ENCODE peak calls at places on chromosomes 4 and X, in four cellular contexts. H is AG09319, W is astrocyte, Y is mucosa of descending colon. L is an unnamed sample.

GRCh38 chr4:112058433-112058832 is 86.8 kb upstream of the FAM241A start:
- DNase-seq in Y (no peak), W (peak), H (no peak), L (peak)

GRCh38 chr4:143773998-143774898 is 73.8 kb upstream of the FREM3 start:
- DNase-seq in Y (no peak), H (peak), W (peak), L (peak)

GRCh38 chrX:37862851-37863250 is 15.5 kb upstream of the DYNLT3 start:
- DNase-seq in Y (no peak), W (no peak), H (no peak), L (no peak)

GRCh38 chr4:176350671-176351070 is 30.9 kb downstream of the SPCS3 start:
- DNase-seq in H (no peak), W (no peak), Y (no peak), L (no peak)

GRCh38 chr4:177673980-177674504 is 231.8 kb upstream of the AGA start:
- DNase-seq in H (no peak), Y (no peak), W (no peak), L (peak)

GRCh38 chr4:175961604-175962003 is 104.0 kb upstream of the WDR17 start:
- DNase-seq in W (no peak), H (no peak), Y (no peak), L (no peak)

GRCh38 chr4:142913461-142914030 is 67.4 kb upstream of the INPP4B start:
- DNase-seq in W (peak), H (no peak), Y (no peak), L (peak)

GRCh38 chrX:26442340-26442739 is 226.4 kb downstream of the MAGEB5 start:
- DNase-seq in W (no peak), Y (no peak), H (no peak), L (peak)

GRCh38 chrX:106912864-106913263 is 7.3 kb upstream of the CLDN2 start:
- DNase-seq in H (no peak), W (peak), Y (no peak), L (peak)

GRCh38 chr4:38318737-38319455 is 345.1 kb upstream of the KLF3 start:
- DNase-seq in Y (peak), W (peak), H (peak), L (peak)

GRCh38 chr4:185318679-185319078 is 77.0 kb downstream of the LRP2BP start:
- DNase-seq in W (peak), Y (no peak), H (no peak), L (no peak)

GRCh38 chrX:150635952-150636351 is 57.2 kb upstream of the MTMR1 start:
- DNase-seq in W (peak), H (no peak), Y (no peak), L (peak)

GRCh38 chr4:20318899-20319291 is 67.2 kb downstream of the SLIT2 start:
- DNase-seq in Y (no peak), H (no peak), W (no peak), L (no peak)

GRCh38 chr4:188218392-188218791 is 79.2 kb downstream of the TRIML1 start:
- DNase-seq in Y (no peak), W (no peak), H (no peak), L (no peak)

GRCh38 chrX:46381630-46382029 is 163.6 kb downstream of the ZNF674 start:
- DNase-seq in H (no peak), Y (no peak), W (peak), L (peak)

GRCh38 chrX:46382595-46382994 is 162.6 kb downstream of the ZNF674 start:
- DNase-seq in W (no peak), H (no peak), Y (no peak), L (no peak)

GRCh38 chrX:46376246-46376885 is 168.9 kb downstream of the ZNF674 start:
- DNase-seq in Y (no peak), H (peak), W (peak), L (peak)

GRCh38 chrX:46383006-46383405 is 162.2 kb downstream of the ZNF674 start:
- DNase-seq in Y (no peak), W (no peak), H (no peak), L (no peak)

DNA sequence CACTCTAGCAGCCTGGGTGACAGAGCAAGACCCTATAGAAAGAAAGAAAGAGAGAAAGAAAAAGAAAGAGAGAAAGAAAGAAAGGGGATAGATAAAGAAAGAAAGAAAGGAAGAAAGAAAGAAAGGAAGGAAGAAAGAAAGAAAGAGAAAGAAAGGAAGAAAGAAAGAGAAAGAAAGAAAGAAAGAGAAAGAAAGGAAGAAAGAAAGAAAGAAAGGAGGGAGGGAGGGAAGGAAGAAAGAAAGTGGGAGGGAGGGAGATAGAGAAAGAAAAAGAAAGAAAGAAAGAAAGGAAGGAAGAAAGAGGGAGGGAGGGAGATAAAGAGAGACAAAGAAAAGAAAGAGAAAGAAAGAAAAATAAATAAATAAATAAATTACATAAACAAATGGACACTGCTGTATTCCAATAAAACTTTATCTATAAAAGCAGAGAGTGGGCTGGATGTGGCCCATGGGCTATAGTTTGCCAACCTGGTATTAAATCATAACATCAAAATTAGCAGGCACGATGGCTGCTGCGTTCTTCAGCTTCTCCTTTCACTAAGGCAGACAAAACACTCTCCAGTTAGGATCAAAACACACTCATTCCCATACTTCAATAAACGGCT is 165.0 kb downstream of the ZNF674 start:
- DNase-seq in W (no peak), H (no peak), Y (no peak), L (no peak)
- TF ChIP-seq CTCF in W (no peak), H (no peak), Y (no peak), L (no peak)

GRCh38 chrX:10513974-10514373 is 106.4 kb downstream of the MID1 start:
- DNase-seq in H (no peak), Y (no peak), W (no peak), L (no peak)
- TF ChIP-seq CTCF in H (no peak), Y (no peak), W (no peak), L (no peak)

GRCh38 chrX:154774622-154775021 is 12.0 kb downstream of the DKC1 start:
- DNase-seq in W (no peak), H (no peak), Y (no peak), L (no peak)

GRCh38 chrX:154780968-154781367 is 18.3 kb downstream of the DKC1 start:
- DNase-seq in Y (no peak), H (no peak), W (no peak), L (no peak)

GRCh38 chrX:154776753-154777152 is 14.1 kb downstream of the DKC1 start:
- DNase-seq in Y (no peak), W (no peak), H (no peak), L (no peak)

GRCh38 chrX:154779261-154779660 is 16.6 kb downstream of the DKC1 start:
- DNase-seq in W (peak), H (peak), Y (no peak), L (peak)

DNA sequence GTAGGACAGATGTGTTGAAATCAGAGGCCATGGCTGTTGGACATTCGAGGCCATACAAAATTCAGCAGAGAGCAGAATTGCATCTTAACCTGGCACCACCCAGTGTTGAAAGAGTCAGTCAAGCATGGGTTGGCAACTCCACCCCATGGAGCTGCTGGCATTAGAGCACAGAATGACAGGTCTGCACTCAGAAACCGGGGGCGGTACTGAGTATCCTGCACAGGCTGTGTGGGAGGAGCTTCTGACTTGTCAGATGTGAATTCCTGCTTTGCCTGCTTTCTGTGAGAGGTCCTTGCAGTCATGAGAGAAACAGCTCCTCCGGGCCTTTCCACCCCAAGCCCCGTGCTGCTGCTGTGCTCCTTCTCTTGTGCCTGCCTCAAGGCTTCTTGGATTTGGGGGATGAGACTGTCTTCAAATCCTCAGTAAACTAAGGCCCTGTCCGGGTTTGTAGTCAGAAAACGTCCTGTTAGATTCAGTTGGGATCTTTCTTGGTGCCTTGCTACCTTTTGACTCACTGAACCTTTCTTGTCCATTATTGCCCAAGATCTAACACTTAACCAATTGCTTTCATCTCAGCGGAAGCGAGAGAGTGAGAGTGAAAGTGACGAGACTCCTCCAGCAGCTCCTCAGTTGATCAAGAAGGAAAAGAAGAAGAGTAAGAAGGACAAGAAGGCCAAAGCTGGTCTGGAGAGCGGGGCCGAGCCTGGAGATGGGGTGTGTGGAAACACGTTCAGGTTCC is 13.1 kb downstream of the DKC1 start:
- DNase-seq in W (no peak), Y (no peak), H (no peak), L (no peak)
- TF ChIP-seq CTCF in W (no peak), Y (no peak), H (no peak), L (no peak)

GRCh38 chr4:139740531-139741041 is 75.0 kb downstream of the MGST2 start:
- DNase-seq in Y (no peak), W (peak), H (peak), L (peak)
- TF ChIP-seq CTCF in Y (no peak), W (peak), H (peak), L (peak)

GRCh38 chr4:68366600-68366999 is 16.7 kb upstream of the YTHDC1 start:
- DNase-seq in W (peak), Y (no peak), H (no peak), L (no peak)
- TF ChIP-seq CTCF in W (no peak), Y (no peak), H (no peak), L (no peak)

DNA sequence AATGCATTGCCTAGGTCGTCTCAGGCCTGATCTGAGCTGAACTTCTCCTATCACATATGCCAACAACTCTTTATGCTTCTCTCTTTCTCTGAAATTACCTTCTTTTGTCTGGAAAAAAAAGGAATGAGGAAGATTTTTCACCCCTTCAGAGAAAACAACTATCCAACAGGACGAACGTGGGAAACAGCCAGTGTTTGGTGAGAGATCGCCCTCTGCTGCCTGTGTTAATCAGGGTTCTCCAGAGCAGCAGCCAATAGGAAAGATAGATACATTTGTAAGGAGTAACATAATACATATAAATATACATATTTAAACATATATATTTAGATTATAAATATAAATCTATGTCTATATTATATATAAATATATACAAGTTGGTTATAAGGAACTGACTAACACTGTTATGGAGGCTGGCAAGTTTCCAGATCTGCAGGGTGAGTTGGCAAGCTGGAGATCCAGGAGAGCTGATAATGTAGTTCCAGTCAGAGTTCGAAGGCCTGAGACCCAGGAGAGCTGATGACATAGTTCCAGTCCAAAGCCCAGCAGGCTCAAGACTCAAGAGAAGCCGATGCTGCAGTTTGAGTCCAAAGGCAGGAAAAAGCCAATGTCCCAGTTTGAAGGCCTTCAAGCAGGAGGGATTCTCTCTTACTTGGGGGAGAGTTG is 13.3 kb downstream of the CETN2 start:
- DNase-seq in Y (no peak), H (no peak), W (peak), L (peak)
- TF ChIP-seq CTCF in Y (no peak), H (peak), W (peak), L (peak)

GRCh38 chrX:47160781-47161180 is 15.8 kb downstream of the RBM10 start:
- DNase-seq in H (no peak), W (no peak), Y (no peak), L (peak)

GRCh38 chrX:47158781-47159180 is 13.8 kb downstream of the RBM10 start:
- DNase-seq in Y (no peak), H (no peak), W (no peak), L (no peak)

GRCh38 chrX:47156611-47157520 is 11.8 kb downstream of the RBM10 start:
- DNase-seq in H (no peak), Y (no peak), W (peak), L (no peak)

GRCh38 chrX:47162927-47163583 is 18.0 kb downstream of the RBM10 start:
- DNase-seq in W (no peak), H (no peak), Y (no peak), L (no peak)

DNA sequence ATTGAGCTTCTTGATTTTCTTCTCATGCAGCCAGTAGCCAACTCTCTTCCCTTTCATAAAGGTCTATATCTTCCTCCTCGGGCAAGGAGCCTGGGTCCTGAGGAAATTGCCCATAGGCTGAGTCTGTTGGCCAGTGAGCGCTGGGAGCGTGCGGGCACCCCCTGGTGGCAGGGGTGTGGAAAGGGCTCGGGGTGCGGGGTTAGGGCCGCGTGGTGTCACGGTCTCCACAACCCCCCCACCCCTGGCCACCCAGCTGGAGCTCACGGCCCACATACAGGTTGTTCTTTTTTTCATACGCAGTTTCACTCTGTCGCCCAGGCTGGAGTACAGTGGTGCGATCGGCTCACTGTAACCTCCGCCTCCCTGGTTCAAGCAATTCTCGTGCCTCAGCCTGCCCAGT is 13.1 kb downstream of the RBM10 start:
- DNase-seq in W (no peak), H (no peak), Y (no peak), L (no peak)
- TF ChIP-seq CTCF in W (no peak), H (no peak), Y (no peak), L (no peak)

DNA sequence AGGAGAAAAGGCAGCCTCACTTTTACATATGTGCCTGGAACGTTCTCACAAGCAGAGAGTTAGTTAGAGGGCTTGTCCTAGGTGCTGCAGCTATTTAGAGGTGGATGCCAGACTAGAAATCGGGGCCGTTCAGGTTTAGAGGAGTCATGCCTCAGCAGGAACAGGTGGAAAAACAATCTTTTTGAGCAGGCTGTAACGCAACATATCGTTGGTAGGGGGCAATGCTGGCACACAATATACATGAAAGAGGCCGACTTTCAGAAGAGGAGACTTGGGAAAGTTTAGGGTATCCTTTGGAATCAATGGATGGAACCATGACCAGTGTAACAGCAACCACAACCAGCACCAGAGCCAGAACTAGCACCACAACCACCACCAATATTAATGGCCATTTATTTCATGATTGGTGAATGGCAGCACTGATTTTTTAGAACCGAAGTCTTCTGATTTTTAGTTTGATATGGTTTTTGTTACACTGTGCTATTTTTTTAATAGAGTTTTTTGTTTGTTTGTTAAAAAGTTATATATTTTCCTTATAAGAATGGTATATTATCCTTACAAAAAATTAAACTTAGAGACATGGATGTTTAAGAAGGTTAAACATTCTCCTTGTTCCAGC is 14.9 kb upstream of the PAQR3 start:
- DNase-seq in Y (no peak), W (no peak), H (no peak), L (no peak)
- TF ChIP-seq CTCF in Y (no peak), W (peak), H (peak), L (no peak)

L was measured in AG10803.